ENCODE peak calls at places on chromosomes 4 and X, in ten cellular contexts. Z, A, R, G, X, U, T, W, L and P are unnamed samples.

GRCh38 chr4:4803216-4803903 is 56.1 kb upstream of the MSX1 start:
- DNase-seq in A (no peak), G (no peak), W (no peak), Z (no peak), R (no peak), L (no peak), U (no peak), T (no peak), X (no peak), P (no peak)

GRCh38 chrX:18887177-18887820 is 96.6 kb downstream of the PHKA2 start:
- DNase-seq in W (no peak), Z (no peak), L (peak), A (no peak), X (no peak), T (no peak), R (peak), U (no peak), G (no peak), P (no peak)

GRCh38 chr4:64417974-64418373 is 8.7 kb upstream of the TECRL start:
- DNase-seq in T (no peak), L (no peak), A (no peak), U (peak), G (no peak), X (no peak), Z (no peak), W (no peak), R (no peak), P (no peak)

GRCh38 chr4:183182873-183183725 is 84.0 kb downstream of the WWC2 start:
- DNase-seq in U (peak), Z (peak), R (no peak), G (peak), T (peak), A (peak), X (no peak), L (no peak), W (no peak), P (no peak)

GRCh38 chr4:124423160-124423559 is 289.4 kb downstream of the ANKRD50 start:
- DNase-seq in R (no peak), Z (no peak), X (no peak), L (no peak), G (no peak), U (peak), A (no peak), T (no peak), W (no peak), P (no peak)

GRCh38 chr4:3822230-3822947 is 56.2 kb downstream of the ADRA2C start:
- DNase-seq in A (no peak), T (no peak), W (no peak), U (peak), R (peak), Z (no peak), L (no peak), X (no peak), G (no peak), P (no peak)

GRCh38 chr4:136831553-136831952 is 700.7 kb downstream of the PCDH18 start:
- DNase-seq in W (no peak), L (no peak), U (no peak), T (no peak), A (no peak), R (no peak), X (no peak), G (no peak), Z (no peak), P (no peak)

GRCh38 chr4:6779667-6780565 is 2.6 kb upstream of the KIAA0232 start:
- DNase-seq in X (no peak), W (no peak), A (no peak), R (no peak), U (no peak), L (no peak), T (no peak), Z (no peak), G (no peak), P (no peak)

GRCh38 chr4:46909078-46909477 is at the start of gene COX7B2:
- DNase-seq in G (no peak), T (no peak), R (no peak), U (peak), L (no peak), W (no peak), Z (no peak), A (no peak), X (no peak), P (no peak)

GRCh38 chr4:175791221-175791620 is 20.8 kb downstream of the GPM6A start:
- DNase-seq in W (no peak), U (no peak), L (no peak), G (no peak), A (no peak), T (no peak), Z (no peak), R (no peak), X (no peak), P (no peak)

GRCh38 chr4:108889696-108890475 is 127.0 kb upstream of the ETNPPL start:
- DNase-seq in Z (no peak), A (no peak), G (peak), R (no peak), X (no peak), T (no peak), L (no peak), W (no peak), U (no peak), P (no peak)